ENCODE peak calls at places on chromosomes 13 and 19, in six cellular contexts. W is heart left ventricle, I is WTC11, D is Calu3, K is choroid plexus epithelial cell, H is brain microvascular endothelial cell. P is an unnamed sample.

GRCh38 chr19:55454787-55455243 is 6.6 kb downstream of the ISOC2 start:
- DNase-seq in W (no peak), I (peak), D (peak), K (peak), H (no peak), P (peak)

GRCh38 chr19:46660601-46661019 is 372 bp downstream of the DACT3 start:
- DNase-seq in W (no peak), I (peak), D (no peak), K (no peak), H (no peak), P (no peak)

GRCh38 chr19:7488736-7489353 is at the start of gene PEX11G:
- DNase-seq in W (peak), I (peak), D (peak), K (peak), H (peak), P (peak)

GRCh38 chr13:98549728-98550317 is 27.1 kb downstream of the STK24 start:
- DNase-seq in W (no peak), I (no peak), D (no peak), K (peak), H (no peak), P (no peak)

GRCh38 chr13:25200783-25201182 is 28.7 kb upstream of the AMER2 start:
- DNase-seq in W (no peak), I (no peak), D (no peak), K (peak), H (peak), P (peak)

GRCh38 chr19:52343548-52343947 is 7.5 kb downstream of the ZNF610 start:
- DNase-seq in W (no peak), I (peak), D (no peak), K (peak), H (peak), P (peak)

GRCh38 chr19:45294291-45295029 is 28.2 kb downstream of the CKM start:
- DNase-seq in W (no peak), I (no peak), D (no peak), K (no peak), H (no peak), P (peak)

GRCh38 chr19:13795595-13796300 is 505 bp downstream of the ZSWIM4 start:
- DNase-seq in W (no peak), I (peak), D (peak), K (peak), H (no peak), P (peak)

GRCh38 chr13:26706381-26706780 is 54.2 kb downstream of the GPR12 start:
- DNase-seq in W (no peak), I (no peak), D (no peak), K (no peak), H (no peak), P (no peak)

GRCh38 chr19:41974652-41975051 is 15.5 kb upstream of the RABAC1 start:
- DNase-seq in W (no peak), I (no peak), D (no peak), K (no peak), H (no peak), P (no peak)

GRCh38 chr13:52738719-52739467 is 727 bp downstream of the CNMD start:
- DNase-seq in W (peak), I (peak), D (no peak), K (no peak), H (no peak), P (peak)

GRCh38 chr13:19061278-19061677 is 120.3 kb downstream of the TUBA3C start:
- DNase-seq in W (no peak), I (no peak), D (no peak), K (no peak), H (no peak), P (no peak)

GRCh38 chr13:91375119-91375729 is 23.2 kb upstream of the GPC5 start:
- DNase-seq in W (no peak), I (no peak), D (no peak), K (peak), H (no peak), P (no peak)

GRCh38 chr13:111245781-111246384 is 74.6 kb upstream of the TEX29 start:
- DNase-seq in W (no peak), I (no peak), D (no peak), K (peak), H (no peak), P (peak)

GRCh38 chr13:59677966-59678814 is 485.5 kb downstream of the DIAPH3 start:
- DNase-seq in W (no peak), I (no peak), D (no peak), K (peak), H (peak), P (peak)

GRCh38 chr13:43316997-43317396 is 293.6 kb downstream of the DNAJC15 start:
- DNase-seq in W (no peak), I (no peak), D (no peak), K (peak), H (peak), P (peak)

GRCh38 chr13:67228909-67229308 is 1.2 kb downstream of the PCDH9 start:
- DNase-seq in W (no peak), I (no peak), D (no peak), K (peak), H (no peak), P (no peak)

GRCh38 chr19:40257096-40257517 is 28.0 kb downstream of the AKT2 start:
- DNase-seq in W (peak), I (no peak), D (peak), K (no peak), H (no peak), P (no peak)

GRCh38 chr13:69168436-69168835 is 939.2 kb upstream of the ATXN8OS start:
- DNase-seq in W (no peak), I (no peak), D (no peak), K (no peak), H (no peak), P (no peak)

GRCh38 chr13:108349269-108349668 is 79.8 kb downstream of the TNFSF13B start:
- DNase-seq in W (no peak), I (no peak), D (no peak), K (no peak), H (no peak), P (no peak)

GRCh38 chr13:108342369-108343289 is 73.1 kb downstream of the TNFSF13B start:
- DNase-seq in W (no peak), I (no peak), D (no peak), K (peak), H (peak), P (peak)

GRCh38 chr13:108346376-108346775 is 76.9 kb downstream of the TNFSF13B start:
- DNase-seq in W (peak), I (no peak), D (peak), K (no peak), H (no peak), P (no peak)

DNA sequence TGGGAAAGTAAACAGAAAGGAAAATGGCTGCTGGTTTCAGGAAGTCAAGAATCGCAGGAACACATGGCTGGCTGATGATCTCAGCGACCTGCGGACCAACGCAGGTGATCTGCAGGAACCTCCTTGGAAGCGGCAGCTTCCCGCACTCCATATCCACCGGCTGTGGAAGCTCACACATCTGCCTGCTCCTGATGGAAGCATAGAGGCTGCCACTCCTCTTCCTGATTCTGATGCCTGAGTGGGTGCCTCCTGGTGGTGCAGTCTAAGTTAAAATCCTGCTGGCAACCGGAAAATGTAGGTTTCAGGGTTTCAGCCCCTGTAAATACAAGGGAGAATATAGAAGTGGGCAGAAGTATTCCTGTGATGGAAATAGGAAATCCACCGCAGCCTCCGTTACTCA is 75.5 kb downstream of the TNFSF13B start:
- DNase-seq in W (no peak), I (peak), D (no peak), K (no peak), H (no peak), P (no peak)
- TF ChIP-seq CTCF in W (no peak), I (no peak), D (no peak), K (peak), H (peak), P (no peak)

GRCh38 chr13:33031277-33031676 is 15.1 kb downstream of the KL start:
- DNase-seq in W (no peak), I (no peak), D (no peak), K (no peak), H (no peak), P (no peak)

GRCh38 chr13:33025220-33025744 is 9.1 kb downstream of the KL start:
- DNase-seq in W (no peak), I (peak), D (no peak), K (no peak), H (no peak), P (no peak)

GRCh38 chr13:33022986-33023385 is 6.8 kb downstream of the KL start:
- DNase-seq in W (no peak), I (no peak), D (no peak), K (no peak), H (no peak), P (no peak)

GRCh38 chr13:33032037-33032625 is 15.9 kb downstream of the KL start:
- DNase-seq in W (no peak), I (no peak), D (no peak), K (no peak), H (peak), P (no peak)

GRCh38 chr13:33026489-33027152 is 10.4 kb downstream of the KL start:
- DNase-seq in W (no peak), I (no peak), D (no peak), K (no peak), H (no peak), P (no peak)
- TF ChIP-seq CTCF in W (no peak), I (no peak), D (no peak), K (no peak), H (no peak), P (no peak)

DNA sequence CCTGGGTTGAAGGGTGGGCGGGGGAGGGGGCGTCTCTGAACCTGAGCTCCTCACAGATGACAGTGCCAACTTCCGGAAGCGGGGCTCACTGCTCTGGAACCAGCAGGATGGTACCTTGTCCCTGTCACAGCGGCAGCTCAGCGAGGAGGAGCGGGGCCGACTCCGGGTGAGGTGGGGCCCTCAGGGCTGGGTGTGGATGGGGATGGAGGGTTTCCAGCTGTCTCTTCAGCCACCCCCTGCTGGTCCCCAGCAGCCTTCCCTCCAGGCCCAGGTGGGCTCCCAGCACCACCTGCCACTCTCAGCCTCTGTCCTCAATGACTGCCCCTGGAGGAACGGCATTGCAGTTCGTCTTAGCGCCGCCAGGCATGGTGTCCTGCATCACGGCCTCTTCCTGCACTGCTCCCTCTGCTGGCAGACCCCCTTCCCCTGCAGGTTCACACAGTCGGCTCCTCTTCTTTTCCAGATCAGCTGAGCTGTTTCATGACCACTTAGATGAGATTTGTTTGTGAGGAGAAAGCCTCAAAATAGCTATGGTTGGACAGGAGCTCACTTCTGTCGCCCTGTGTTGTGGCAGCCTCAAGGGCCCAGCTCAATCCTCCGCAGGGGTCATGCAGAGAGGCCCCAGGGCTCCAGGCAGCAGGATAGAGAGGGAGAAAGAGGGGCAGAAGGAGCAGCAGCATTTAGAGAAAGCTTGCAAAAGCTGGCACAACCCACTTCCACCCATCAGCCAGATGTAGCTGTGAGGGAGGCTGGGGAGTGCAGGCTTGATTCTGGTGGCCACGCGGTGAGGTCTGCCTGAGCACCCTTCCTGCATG is 2.5 kb upstream of the GARIN5A start:
- DNase-seq in W (peak), I (peak), D (peak), K (peak), H (peak), P (peak)
- TF ChIP-seq CTCF in W (peak), I (peak), D (no peak), K (peak), H (peak), P (peak)

GRCh38 chr19:722553-723101 is 13.9 kb downstream of the PALM start:
- DNase-seq in W (no peak), I (no peak), D (no peak), K (no peak), H (no peak), P (no peak)

GRCh38 chr19:725461-726089 is 16.8 kb downstream of the PALM start:
- DNase-seq in W (no peak), I (no peak), D (no peak), K (no peak), H (no peak), P (no peak)

GRCh38 chr19:723247-723646 is 14.5 kb downstream of the PALM start:
- DNase-seq in W (no peak), I (no peak), D (no peak), K (no peak), H (no peak), P (no peak)

GRCh38 chr19:720691-721160 is 12.0 kb downstream of the PALM start:
- DNase-seq in W (no peak), I (no peak), D (no peak), K (no peak), H (no peak), P (no peak)

GRCh38 chr19:723714-724113 is 15.0 kb downstream of the PALM start:
- DNase-seq in W (no peak), I (no peak), D (no peak), K (no peak), H (no peak), P (no peak)
- TF ChIP-seq CTCF in W (no peak), I (no peak), D (no peak), K (no peak), H (no peak), P (no peak)

GRCh38 chr19:2221918-2222317 is 14.2 kb downstream of the PLEKHJ1 start:
- DNase-seq in W (no peak), I (no peak), D (no peak), K (peak), H (no peak), P (peak)
- TF ChIP-seq CTCF in W (peak), I (no peak), D (no peak), K (peak), H (peak), P (peak)

GRCh38 chr19:30684613-30685012 is 312.4 kb downstream of the ZNF536 start:
- DNase-seq in W (no peak), I (no peak), D (no peak), K (no peak), H (no peak), P (no peak)

GRCh38 chr19:30686911-30687566 is 314.9 kb downstream of the ZNF536 start:
- DNase-seq in W (no peak), I (no peak), D (no peak), K (no peak), H (no peak), P (peak)

GRCh38 chr19:30685601-30686000 is 313.4 kb downstream of the ZNF536 start:
- DNase-seq in W (no peak), I (no peak), D (no peak), K (no peak), H (no peak), P (no peak)

GRCh38 chr19:30688696-30689095 is 316.5 kb downstream of the ZNF536 start:
- DNase-seq in W (no peak), I (no peak), D (no peak), K (no peak), H (no peak), P (no peak)

GRCh38 chr19:30686252-30686762 is 314.1 kb downstream of the ZNF536 start:
- DNase-seq in W (no peak), I (no peak), D (no peak), K (peak), H (no peak), P (peak)
- TF ChIP-seq CTCF in W (peak), I (no peak), D (no peak), K (peak), H (peak), P (peak)

P was measured in cardiac muscle cell.